ENCODE peak calls at places on chromosomes 5 and 9, in ten cellular contexts. J, K, A, O, H, W, T, Q, R and G are unnamed samples.

GRCh38 chr9:124441291-124441690 is 9.0 kb upstream of the ADGRD2 start:
- DNase-seq in O (no peak), K (no peak), H (no peak), J (no peak), A (no peak), W (no peak), Q (no peak), R (no peak), T (no peak), G (no peak)

GRCh38 chr5:33601881-33602280 is 161.1 kb downstream of the TARS1 start:
- DNase-seq in O (no peak), T (peak; percentile 49), R (no peak), J (peak; percentile 69), Q (no peak), A (no peak), K (no peak), W (no peak), H (no peak), G (no peak)

GRCh38 chr9:133269537-133270357 is 5.3 kb downstream of the ABO start:
- DNase-seq in T (no peak), K (no peak), A (no peak), O (no peak), H (no peak), J (no peak), R (no peak), W (no peak), Q (no peak), G (peak; percentile 18)

GRCh38 chr9:35186524-35186923 is 24.7 kb downstream of the UNC13B start:
- DNase-seq in W (no peak), K (no peak), Q (no peak), R (no peak), O (no peak), T (no peak), H (no peak), A (no peak), J (no peak), G (no peak)

GRCh38 chr5:178288373-178289368 is 56.1 kb upstream of the PHYKPL start:
- DNase-seq in A (no peak), J (peak; percentile 1), Q (peak; percentile 50), R (no peak), W (no peak), T (no peak), O (no peak), H (peak; percentile 56), K (no peak), G (no peak)

GRCh38 chr9:87435189-87435880 is 62.3 kb upstream of the DAPK1 start:
- DNase-seq in T (peak; percentile 52), J (no peak), H (no peak), R (no peak), O (no peak), W (no peak), K (no peak), Q (no peak), A (no peak), G (no peak)

GRCh38 chr5:154723740-154724505 is 31.3 kb upstream of the LARP1 start:
- DNase-seq in H (no peak), Q (no peak), R (peak; percentile 49), T (no peak), W (no peak), K (no peak), O (no peak), J (peak; percentile 59), A (no peak), G (no peak)

GRCh38 chr9:116924462-116925110 is 237.5 kb downstream of the TRIM32 start:
- DNase-seq in Q (no peak), R (no peak), J (no peak), H (peak; percentile 9), O (no peak), W (no peak), K (no peak), A (no peak), T (no peak), G (no peak)

GRCh38 chr9:134434896-134435506 is 108.7 kb downstream of the RXRA start:
- DNase-seq in J (peak; percentile 96), H (peak; percentile 59), W (no peak), O (no peak), A (peak; percentile 96), Q (peak; percentile 93), K (peak; percentile 65), R (peak; percentile 98), T (no peak), G (peak; percentile 83)

DNA sequence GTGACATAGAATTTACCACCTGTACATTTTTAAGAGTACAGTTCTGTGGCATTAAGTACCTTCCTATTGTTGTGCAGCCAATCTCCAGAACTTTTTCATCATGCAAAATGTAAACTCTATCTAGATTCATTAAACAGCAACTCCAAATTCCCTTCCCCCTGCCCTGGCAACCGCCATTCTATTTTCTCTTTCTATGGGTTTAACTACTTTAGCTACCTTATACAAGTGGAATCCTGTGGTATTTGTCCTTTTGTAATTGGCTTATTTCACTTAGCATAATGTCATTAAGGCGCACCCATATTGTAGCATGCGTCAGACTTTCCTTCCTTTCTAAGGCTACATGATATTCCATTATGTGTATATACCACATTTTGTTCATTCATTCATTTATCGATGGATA is 142.5 kb downstream of the CAAP1 start:
- DNase-seq in W (no peak), K (no peak), A (no peak), J (no peak), H (no peak), R (no peak), T (no peak), Q (no peak), O (no peak), G (no peak)
- TF ChIP-seq CTCF in W (no peak), K (no peak), A (no peak), J (no peak), H (no peak), R (no peak), T (no peak), Q (no peak), O (no peak), G (no peak)

DNA sequence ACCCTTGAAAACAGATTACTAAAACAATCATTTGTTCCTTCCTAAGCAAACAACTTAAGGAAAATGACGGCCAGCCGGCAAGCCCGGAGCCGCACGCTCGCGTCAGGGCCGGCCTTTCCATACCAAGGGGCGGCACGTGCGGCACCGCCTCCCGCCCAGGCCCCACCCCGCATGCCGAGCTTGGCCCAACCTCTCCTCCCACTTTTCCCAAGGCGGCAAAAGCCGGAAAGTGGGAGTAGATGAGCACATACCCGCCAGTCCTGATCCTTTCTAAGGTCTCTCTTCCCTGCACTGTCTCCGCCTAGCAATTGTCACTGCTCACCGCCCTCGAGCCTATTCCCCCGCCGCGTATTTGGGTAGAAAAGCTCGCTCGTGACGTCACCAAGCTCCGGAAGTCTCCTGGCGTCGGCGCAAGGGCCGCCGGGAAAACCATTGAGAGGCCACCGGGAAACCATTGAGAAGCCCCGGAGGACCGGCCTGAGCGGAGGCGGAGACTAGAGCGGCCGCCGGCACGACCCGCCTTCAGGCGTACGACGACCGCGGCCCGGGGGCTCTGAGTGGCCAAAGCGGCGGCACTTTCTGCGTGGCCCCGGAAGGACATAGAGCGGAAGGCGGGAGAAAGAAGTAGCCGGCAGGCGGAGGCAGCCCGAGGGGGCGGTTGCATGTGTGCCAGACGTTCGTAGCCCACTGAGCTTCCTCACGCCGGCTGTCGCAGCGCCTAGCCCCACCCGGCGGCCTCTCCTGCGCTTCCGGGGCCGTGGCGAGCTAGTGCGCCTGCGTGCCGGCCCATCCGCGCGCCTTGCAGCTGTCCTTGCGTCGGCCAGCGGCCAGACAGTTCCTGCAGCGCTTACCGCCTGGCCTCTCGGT is at the start of the genes NCBP1 and TSTD2:
- DNase-seq in T (peak; percentile 98), R (peak; percentile 95), O (peak; percentile 91), H (peak; percentile 94), J (peak; percentile 97), W (peak; percentile 93), Q (peak; percentile 99), K (peak; percentile 91), A (peak; percentile 99), G (peak; percentile 96)
- TF ChIP-seq CTCF in T (no peak), R (no peak), O (no peak), H (no peak), J (no peak), W (no peak), Q (no peak), K (no peak), A (peak; percentile 6), G (no peak)

GRCh38 chr5:112179290-112179689 is 239.8 kb downstream of the EPB41L4A start:
- DNase-seq in K (no peak), W (no peak), Q (no peak), A (no peak), T (no peak), J (no peak), H (no peak), R (no peak), O (no peak), G (no peak)

DNA sequence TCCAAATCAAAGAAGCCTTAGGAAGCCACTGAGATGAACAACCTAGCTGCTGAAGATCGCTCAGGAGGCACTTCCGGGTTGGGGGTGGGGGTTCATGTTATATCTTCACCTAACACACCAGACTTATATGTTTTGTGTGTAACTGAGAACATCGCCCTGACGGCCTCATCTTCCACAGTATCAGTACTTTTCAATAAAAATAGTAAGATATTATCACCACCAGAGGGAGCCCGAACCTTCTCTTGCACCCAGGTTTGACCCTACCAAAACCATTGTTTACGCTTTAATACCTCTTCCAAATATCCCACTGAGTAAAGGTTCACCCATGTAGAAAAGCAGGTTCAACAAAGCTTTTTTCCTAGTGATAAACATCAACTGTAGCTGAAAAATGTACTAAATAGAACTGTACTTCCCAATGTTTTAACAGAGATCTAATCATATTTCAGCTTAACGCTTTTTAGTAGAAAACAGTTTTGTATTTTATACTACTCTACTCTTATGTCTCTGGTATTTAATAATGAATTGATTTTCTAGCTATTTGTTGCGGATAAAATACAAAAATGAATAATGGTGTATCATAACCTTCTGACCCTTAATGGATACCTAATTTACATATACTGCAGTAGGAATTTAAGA is 244.0 kb downstream of the EPB41L4A start:
- DNase-seq in W (no peak), O (peak; percentile 41), K (peak; percentile 47), R (peak; percentile 61), Q (no peak), T (peak; percentile 89), H (peak; percentile 67), J (peak; percentile 25), A (no peak), G (no peak)
- TF ChIP-seq CTCF in W (peak; percentile 66), O (peak; percentile 85), K (peak; percentile 88), R (peak; percentile 68), Q (peak; percentile 63), T (peak; percentile 85), H (peak; percentile 83), J (peak; percentile 60), A (peak; percentile 80), G (peak; percentile 85)

GRCh38 chr5:157468293-157468965 is 8.4 kb downstream of the NIPAL4 start:
- DNase-seq in W (no peak), A (no peak), T (no peak), K (no peak), R (no peak), O (no peak), J (no peak), H (no peak), Q (no peak), G (no peak)

GRCh38 chr5:157470616-157471015 is 10.6 kb downstream of the NIPAL4 start:
- DNase-seq in Q (no peak), R (no peak), W (no peak), T (no peak), O (no peak), H (no peak), A (no peak), K (no peak), J (no peak), G (no peak)

GRCh38 chr5:157471709-157472108 is 11.7 kb downstream of the NIPAL4 start:
- DNase-seq in T (peak; percentile 82), H (peak; percentile 72), K (peak; percentile 50), Q (no peak), A (no peak), O (peak; percentile 16), R (peak; percentile 45), J (peak; percentile 31), W (no peak), G (no peak)

GRCh38 chr5:157469687-157470086 is 9.7 kb downstream of the NIPAL4 start:
- DNase-seq in W (no peak), Q (no peak), R (no peak), H (peak; percentile 85), K (no peak), T (no peak), A (no peak), J (no peak), O (no peak), G (no peak)

GRCh38 chr5:157469073-157469472 is 9.1 kb downstream of the NIPAL4 start:
- DNase-seq in O (no peak), R (no peak), W (no peak), A (no peak), Q (no peak), J (no peak), K (no peak), H (no peak), T (no peak), G (no peak)
- TF ChIP-seq CTCF in O (no peak), R (no peak), W (no peak), A (no peak), Q (no peak), J (no peak), K (peak; percentile 5), H (peak; percentile 45), T (no peak), G (no peak)